ENCODE peak calls at places on chromosomes 3 and 15, in eight cellular contexts. One of them, this sample, is unnamed.

GRCh38 chr3:19074257-19074938 is 73.9 kb upstream of the KCNH8 start:
- DNase-seq in fibroblast of lung: peak
- DNase-seq in DND-41: no peak
- DNase-seq in cardiac muscle cell: no peak
- DNase-seq in suprapubic skin: no peak
- DNase-seq in RWPE1: no peak
- DNase-seq in naive thymus-derived CD4-positive, alpha-beta T cell: no peak
- DNase-seq in H1: no peak
- DNase-seq in this sample: no peak

GRCh38 chr3:4782095-4782494 is 197.1 kb upstream of the BHLHE40 start:
- DNase-seq in DND-41: no peak
- DNase-seq in naive thymus-derived CD4-positive, alpha-beta T cell: no peak
- DNase-seq in suprapubic skin: no peak
- DNase-seq in RWPE1: no peak
- DNase-seq in fibroblast of lung: no peak
- DNase-seq in H1: no peak
- DNase-seq in cardiac muscle cell: peak
- DNase-seq in this sample: no peak

GRCh38 chr3:12303532-12303931 is 14.7 kb downstream of the PPARG start:
- DNase-seq in suprapubic skin: no peak
- DNase-seq in DND-41: no peak
- DNase-seq in cardiac muscle cell: peak
- DNase-seq in H1: no peak
- DNase-seq in fibroblast of lung: peak
- DNase-seq in naive thymus-derived CD4-positive, alpha-beta T cell: no peak
- DNase-seq in RWPE1: no peak
- DNase-seq in this sample: no peak

GRCh38 chr3:81871358-81872152 is 110.1 kb upstream of the GBE1 start:
- DNase-seq in fibroblast of lung: no peak
- DNase-seq in naive thymus-derived CD4-positive, alpha-beta T cell: no peak
- DNase-seq in cardiac muscle cell: peak
- DNase-seq in H1: no peak
- DNase-seq in suprapubic skin: no peak
- DNase-seq in RWPE1: no peak
- DNase-seq in DND-41: no peak
- DNase-seq in this sample: no peak

GRCh38 chr3:13517253-13517977 is 31.5 kb upstream of the FBLN2 start:
- DNase-seq in cardiac muscle cell: no peak
- DNase-seq in naive thymus-derived CD4-positive, alpha-beta T cell: no peak
- DNase-seq in suprapubic skin: peak
- DNase-seq in H1: no peak
- DNase-seq in RWPE1: no peak
- DNase-seq in fibroblast of lung: no peak
- DNase-seq in DND-41: no peak
- DNase-seq in this sample: no peak

GRCh38 chr3:124217542-124217941 is 225.6 kb upstream of the ROPN1 start:
- DNase-seq in naive thymus-derived CD4-positive, alpha-beta T cell: no peak
- DNase-seq in fibroblast of lung: peak
- DNase-seq in RWPE1: peak
- DNase-seq in cardiac muscle cell: peak
- DNase-seq in H1: peak
- DNase-seq in DND-41: peak
- DNase-seq in suprapubic skin: no peak
- DNase-seq in this sample: peak

GRCh38 chr3:58249358-58250092 is 11.9 kb downstream of the ABHD6 start:
- DNase-seq in DND-41: no peak
- DNase-seq in H1: no peak
- DNase-seq in suprapubic skin: no peak
- DNase-seq in RWPE1: no peak
- DNase-seq in cardiac muscle cell: peak
- DNase-seq in naive thymus-derived CD4-positive, alpha-beta T cell: no peak
- DNase-seq in fibroblast of lung: no peak
- DNase-seq in this sample: no peak

GRCh38 chr3:119891944-119892721 is 110.2 kb downstream of the NR1I2 start:
- DNase-seq in fibroblast of lung: peak
- DNase-seq in DND-41: peak
- DNase-seq in H1: peak
- DNase-seq in RWPE1: peak
- DNase-seq in cardiac muscle cell: peak
- DNase-seq in naive thymus-derived CD4-positive, alpha-beta T cell: peak
- DNase-seq in suprapubic skin: no peak
- DNase-seq in this sample: no peak

GRCh38 chr15:89781891-89782618 is 5.9 kb downstream of the MESP2 start:
- DNase-seq in suprapubic skin: no peak
- DNase-seq in DND-41: no peak
- DNase-seq in H1: no peak
- DNase-seq in naive thymus-derived CD4-positive, alpha-beta T cell: no peak
- DNase-seq in fibroblast of lung: peak
- DNase-seq in cardiac muscle cell: peak
- DNase-seq in RWPE1: peak
- DNase-seq in this sample: no peak

GRCh38 chr15:67085818-67086649 is 20.6 kb downstream of the SMAD3 start:
- DNase-seq in RWPE1: no peak
- DNase-seq in naive thymus-derived CD4-positive, alpha-beta T cell: no peak
- DNase-seq in suprapubic skin: no peak
- DNase-seq in H1: no peak
- DNase-seq in DND-41: no peak
- DNase-seq in fibroblast of lung: peak
- DNase-seq in cardiac muscle cell: peak
- DNase-seq in this sample: no peak

GRCh38 chr3:114223146-114223545 is 14.2 kb downstream of the ZNF80 start:
- DNase-seq in cardiac muscle cell: peak
- DNase-seq in RWPE1: no peak
- DNase-seq in H1: no peak
- DNase-seq in fibroblast of lung: no peak
- DNase-seq in DND-41: no peak
- DNase-seq in suprapubic skin: no peak
- DNase-seq in naive thymus-derived CD4-positive, alpha-beta T cell: peak
- DNase-seq in this sample: no peak

GRCh38 chr3:38473229-38473628 is 19.5 kb downstream of the ACVR2B start:
- DNase-seq in DND-41: peak
- DNase-seq in fibroblast of lung: no peak
- DNase-seq in RWPE1: no peak
- DNase-seq in suprapubic skin: no peak
- DNase-seq in cardiac muscle cell: no peak
- DNase-seq in naive thymus-derived CD4-positive, alpha-beta T cell: no peak
- DNase-seq in H1: no peak
- DNase-seq in this sample: no peak

GRCh38 chr3:104909188-104909587 is 457.5 kb upstream of the ALCAM start:
- DNase-seq in RWPE1: no peak
- DNase-seq in suprapubic skin: no peak
- DNase-seq in naive thymus-derived CD4-positive, alpha-beta T cell: no peak
- DNase-seq in cardiac muscle cell: peak
- DNase-seq in fibroblast of lung: peak
- DNase-seq in H1: no peak
- DNase-seq in DND-41: no peak
- DNase-seq in this sample: no peak

DNA sequence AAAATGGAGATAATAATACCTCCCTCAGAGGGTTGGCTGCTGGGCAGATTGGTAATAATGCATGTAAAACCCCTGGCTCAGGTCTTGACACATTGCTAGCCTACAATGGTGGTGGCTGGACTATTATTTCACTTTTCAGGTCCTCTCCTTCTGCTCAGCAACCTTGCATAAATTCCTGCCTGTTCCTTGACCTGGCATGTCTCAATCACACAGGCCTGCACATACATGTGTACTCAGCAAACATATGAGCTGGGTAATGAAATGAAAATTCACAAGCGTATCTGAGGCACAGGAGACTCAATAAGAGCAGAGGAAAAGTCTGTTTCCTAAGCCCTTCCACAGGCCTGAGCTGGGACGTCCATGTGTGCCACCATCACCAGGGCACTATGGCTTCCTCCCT is 17.4 kb downstream of the VPS18 start:
- DNase-seq in RWPE1: no peak
- DNase-seq in fibroblast of lung: no peak
- DNase-seq in H1: no peak
- DNase-seq in naive thymus-derived CD4-positive, alpha-beta T cell: no peak
- DNase-seq in DND-41: no peak
- DNase-seq in cardiac muscle cell: no peak
- DNase-seq in suprapubic skin: no peak
- DNase-seq in this sample: no peak
- H3K27ac ChIP-seq in RWPE1: no peak
- H3K27ac ChIP-seq in fibroblast of lung: no peak
- H3K27ac ChIP-seq in H1: no peak
- H3K27ac ChIP-seq in naive thymus-derived CD4-positive, alpha-beta T cell: no peak
- H3K27ac ChIP-seq in DND-41: no peak
- H3K27ac ChIP-seq in cardiac muscle cell: no peak
- H3K27ac ChIP-seq in suprapubic skin: no peak
- H3K27ac ChIP-seq in this sample: no peak

GRCh38 chr15:68197661-68198437 is 7.3 kb downstream of the CALML4 start:
- DNase-seq in naive thymus-derived CD4-positive, alpha-beta T cell: no peak
- DNase-seq in H1: no peak
- DNase-seq in DND-41: no peak
- DNase-seq in cardiac muscle cell: no peak
- DNase-seq in RWPE1: no peak
- DNase-seq in fibroblast of lung: no peak
- DNase-seq in suprapubic skin: no peak
- DNase-seq in this sample: no peak

GRCh38 chr15:68196445-68197169 is 8.5 kb downstream of the CALML4 start:
- DNase-seq in fibroblast of lung: no peak
- DNase-seq in DND-41: no peak
- DNase-seq in cardiac muscle cell: no peak
- DNase-seq in suprapubic skin: no peak
- DNase-seq in H1: no peak
- DNase-seq in naive thymus-derived CD4-positive, alpha-beta T cell: no peak
- DNase-seq in RWPE1: no peak
- DNase-seq in this sample: peak

GRCh38 chr15:68192804-68193521 is 12.2 kb downstream of the CALML4 start:
- DNase-seq in RWPE1: no peak
- DNase-seq in suprapubic skin: no peak
- DNase-seq in H1: no peak
- DNase-seq in cardiac muscle cell: no peak
- DNase-seq in fibroblast of lung: no peak
- DNase-seq in naive thymus-derived CD4-positive, alpha-beta T cell: no peak
- DNase-seq in DND-41: no peak
- DNase-seq in this sample: no peak

GRCh38 chr15:68197170-68197492 is 8.0 kb downstream of the CALML4 start:
- DNase-seq in DND-41: no peak
- DNase-seq in cardiac muscle cell: no peak
- DNase-seq in H1: no peak
- DNase-seq in fibroblast of lung: no peak
- DNase-seq in RWPE1: no peak
- DNase-seq in suprapubic skin: no peak
- DNase-seq in naive thymus-derived CD4-positive, alpha-beta T cell: no peak
- DNase-seq in this sample: no peak

DNA sequence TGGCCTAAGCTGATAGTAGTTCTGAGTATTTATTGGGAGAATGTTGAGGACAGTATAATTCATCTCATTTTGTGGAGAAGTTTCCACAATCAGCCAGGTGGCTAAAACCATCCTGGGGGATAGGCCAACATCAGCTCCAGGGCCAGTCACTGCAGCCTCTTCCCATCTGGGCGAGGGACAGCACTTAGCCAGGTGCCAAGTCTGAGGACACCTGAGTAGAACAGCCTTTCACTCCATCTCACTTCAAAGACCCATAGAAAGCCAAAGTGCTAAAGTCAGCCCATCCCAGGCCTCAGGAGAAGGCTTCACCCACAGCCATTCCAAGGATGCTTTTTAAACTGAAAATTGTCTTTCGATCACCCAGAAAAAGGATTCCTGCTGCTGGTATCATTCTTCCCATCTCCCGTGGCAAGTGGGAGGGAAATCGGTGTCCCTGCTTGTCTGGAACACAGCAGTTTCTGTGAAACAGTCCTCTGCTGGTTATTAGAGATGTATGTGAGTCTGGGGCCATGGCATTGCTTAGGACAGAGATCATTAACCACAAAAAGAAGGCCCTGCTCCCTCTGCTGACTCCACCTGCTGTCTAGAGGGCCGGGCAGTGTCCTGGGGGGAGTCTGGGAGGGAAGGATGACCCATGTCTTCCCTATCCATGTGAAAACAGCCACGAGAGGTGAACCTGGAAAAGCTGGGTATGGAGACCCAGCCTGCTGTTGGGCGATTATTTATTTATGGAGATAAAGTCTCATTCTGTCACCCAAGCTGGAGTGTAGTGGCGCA is 9.6 kb downstream of the CALML4 start:
- DNase-seq in suprapubic skin: no peak
- DNase-seq in fibroblast of lung: no peak
- DNase-seq in DND-41: no peak
- DNase-seq in naive thymus-derived CD4-positive, alpha-beta T cell: no peak
- DNase-seq in H1: no peak
- DNase-seq in cardiac muscle cell: no peak
- DNase-seq in RWPE1: no peak
- DNase-seq in this sample: no peak
- H3K27ac ChIP-seq in suprapubic skin: no peak
- H3K27ac ChIP-seq in fibroblast of lung: no peak
- H3K27ac ChIP-seq in DND-41: no peak
- H3K27ac ChIP-seq in naive thymus-derived CD4-positive, alpha-beta T cell: no peak
- H3K27ac ChIP-seq in H1: no peak
- H3K27ac ChIP-seq in cardiac muscle cell: peak
- H3K27ac ChIP-seq in RWPE1: peak
- H3K27ac ChIP-seq in this sample: peak

GRCh38 chr3:108394563-108394962 is 98.2 kb downstream of the HHLA2 start:
- DNase-seq in suprapubic skin: no peak
- DNase-seq in cardiac muscle cell: no peak
- DNase-seq in naive thymus-derived CD4-positive, alpha-beta T cell: no peak
- DNase-seq in H1: no peak
- DNase-seq in fibroblast of lung: no peak
- DNase-seq in DND-41: no peak
- DNase-seq in RWPE1: no peak
- DNase-seq in this sample: no peak

GRCh38 chr3:108393128-108393900 is 97.0 kb downstream of the HHLA2 start:
- DNase-seq in RWPE1: no peak
- DNase-seq in cardiac muscle cell: no peak
- DNase-seq in H1: no peak
- DNase-seq in naive thymus-derived CD4-positive, alpha-beta T cell: no peak
- DNase-seq in suprapubic skin: no peak
- DNase-seq in fibroblast of lung: no peak
- DNase-seq in DND-41: peak
- DNase-seq in this sample: no peak

GRCh38 chr3:108394016-108394415 is 97.7 kb downstream of the HHLA2 start:
- DNase-seq in fibroblast of lung: no peak
- DNase-seq in suprapubic skin: no peak
- DNase-seq in naive thymus-derived CD4-positive, alpha-beta T cell: no peak
- DNase-seq in H1: no peak
- DNase-seq in cardiac muscle cell: no peak
- DNase-seq in DND-41: no peak
- DNase-seq in RWPE1: no peak
- DNase-seq in this sample: no peak

GRCh38 chr3:108398510-108398909 is 102.2 kb downstream of the HHLA2 start:
- DNase-seq in RWPE1: no peak
- DNase-seq in naive thymus-derived CD4-positive, alpha-beta T cell: no peak
- DNase-seq in suprapubic skin: no peak
- DNase-seq in cardiac muscle cell: no peak
- DNase-seq in fibroblast of lung: no peak
- DNase-seq in DND-41: no peak
- DNase-seq in H1: no peak
- DNase-seq in this sample: no peak

GRCh38 chr3:108396336-108396735 is 100.0 kb downstream of the HHLA2 start:
- DNase-seq in H1: no peak
- DNase-seq in RWPE1: no peak
- DNase-seq in fibroblast of lung: no peak
- DNase-seq in DND-41: no peak
- DNase-seq in cardiac muscle cell: no peak
- DNase-seq in suprapubic skin: no peak
- DNase-seq in naive thymus-derived CD4-positive, alpha-beta T cell: no peak
- DNase-seq in this sample: no peak
- H3K27ac ChIP-seq in H1: no peak
- H3K27ac ChIP-seq in RWPE1: no peak
- H3K27ac ChIP-seq in fibroblast of lung: no peak
- H3K27ac ChIP-seq in DND-41: no peak
- H3K27ac ChIP-seq in cardiac muscle cell: no peak
- H3K27ac ChIP-seq in suprapubic skin: no peak
- H3K27ac ChIP-seq in naive thymus-derived CD4-positive, alpha-beta T cell: no peak
- H3K27ac ChIP-seq in this sample: no peak

GRCh38 chr3:183823963-183824362 is 1.4 kb downstream of the MAP6D1 start:
- DNase-seq in naive thymus-derived CD4-positive, alpha-beta T cell: no peak
- DNase-seq in cardiac muscle cell: no peak
- DNase-seq in H1: no peak
- DNase-seq in fibroblast of lung: no peak
- DNase-seq in RWPE1: peak
- DNase-seq in suprapubic skin: no peak
- DNase-seq in DND-41: no peak
- DNase-seq in this sample: no peak
- H3K27ac ChIP-seq in naive thymus-derived CD4-positive, alpha-beta T cell: no peak
- H3K27ac ChIP-seq in cardiac muscle cell: no peak
- H3K27ac ChIP-seq in H1: no peak
- H3K27ac ChIP-seq in fibroblast of lung: no peak
- H3K27ac ChIP-seq in RWPE1: no peak
- H3K27ac ChIP-seq in suprapubic skin: no peak
- H3K27ac ChIP-seq in DND-41: no peak
- H3K27ac ChIP-seq in this sample: peak

This sample was measured in substantia nigra.